ENCODE peak calls at places on chromosomes 12 and 14, in nine cellular contexts. E is body of pancreas, B is A549, T is transverse colon, N is suprapubic skin, M is ovary, W is right lobe of liver, P is lower leg skin, Q is NB4. K is an unnamed sample.

GRCh38 chr14:55092326-55092725 is 36.7 kb upstream of the LGALS3 start:
- DNase-seq in W (no peak), N (no peak), T (no peak), E (no peak), B (no peak), Q (no peak), P (no peak), M (no peak), K (no peak)

GRCh38 chr12:54689034-54689372 is 40.8 kb upstream of the DCD start:
- DNase-seq in P (no peak), N (no peak), E (no peak), Q (no peak), M (no peak), B (no peak), T (no peak), W (no peak), K (no peak)

GRCh38 chr14:41899416-41899815 is 292.7 kb downstream of the LRFN5 start:
- DNase-seq in M (no peak), B (no peak), E (no peak), W (no peak), P (no peak), N (no peak), T (no peak), Q (no peak), K (no peak)

GRCh38 chr14:55133416-55133815 is 4.4 kb downstream of the LGALS3 start:
- DNase-seq in T (no peak), E (no peak), M (no peak), W (no peak), B (no peak), N (no peak), Q (peak), P (peak), K (no peak)

GRCh38 chr14:99735189-99736135 is 51.4 kb downstream of the CYP46A1 start:
- DNase-seq in T (peak), P (no peak), W (peak), M (peak), E (peak), N (peak), Q (no peak), B (no peak), K (no peak)

GRCh38 chr12:108457734-108458361 is 57.2 kb upstream of the FICD start:
- DNase-seq in P (no peak), Q (no peak), T (no peak), E (no peak), W (no peak), B (no peak), N (no peak), M (no peak), K (no peak)

GRCh38 chr14:19823765-19824164 is 20.2 kb downstream of the OR4N2 start:
- DNase-seq in Q (no peak), M (no peak), E (no peak), B (no peak), W (no peak), P (no peak), T (no peak), N (no peak), K (no peak)

GRCh38 chr14:58738189-58738836 is 100.6 kb downstream of the DACT1 start:
- DNase-seq in E (no peak), M (no peak), N (no peak), P (no peak), Q (no peak), W (no peak), B (no peak), T (no peak), K (no peak)

DNA sequence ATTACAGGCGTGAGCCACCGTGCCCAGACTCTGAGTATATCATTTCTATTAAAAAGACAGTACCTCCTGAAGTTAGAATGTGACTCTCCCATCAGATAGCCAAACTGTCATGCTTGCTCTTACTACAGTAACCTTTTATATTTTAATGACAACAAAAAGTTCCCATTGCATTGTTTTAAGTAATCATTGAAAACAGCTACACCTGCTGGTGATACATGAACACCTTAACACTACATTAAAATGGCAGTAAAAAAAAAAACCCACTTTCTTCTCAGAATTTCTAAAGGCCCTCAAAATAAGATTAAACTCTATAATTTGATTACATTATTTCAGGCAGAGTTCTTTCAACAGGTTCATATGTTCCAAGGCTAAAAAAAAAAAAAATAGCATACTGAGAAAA is 76.7 kb downstream of the SH2B3 start:
- DNase-seq in Q (peak), W (no peak), B (no peak), M (no peak), N (no peak), T (no peak), P (no peak), E (no peak), K (no peak)
- TF ChIP-seq CTCF in Q (peak), W (peak), B (peak), M (no peak), N (no peak), T (no peak), P (no peak), E (peak), K (peak)

DNA sequence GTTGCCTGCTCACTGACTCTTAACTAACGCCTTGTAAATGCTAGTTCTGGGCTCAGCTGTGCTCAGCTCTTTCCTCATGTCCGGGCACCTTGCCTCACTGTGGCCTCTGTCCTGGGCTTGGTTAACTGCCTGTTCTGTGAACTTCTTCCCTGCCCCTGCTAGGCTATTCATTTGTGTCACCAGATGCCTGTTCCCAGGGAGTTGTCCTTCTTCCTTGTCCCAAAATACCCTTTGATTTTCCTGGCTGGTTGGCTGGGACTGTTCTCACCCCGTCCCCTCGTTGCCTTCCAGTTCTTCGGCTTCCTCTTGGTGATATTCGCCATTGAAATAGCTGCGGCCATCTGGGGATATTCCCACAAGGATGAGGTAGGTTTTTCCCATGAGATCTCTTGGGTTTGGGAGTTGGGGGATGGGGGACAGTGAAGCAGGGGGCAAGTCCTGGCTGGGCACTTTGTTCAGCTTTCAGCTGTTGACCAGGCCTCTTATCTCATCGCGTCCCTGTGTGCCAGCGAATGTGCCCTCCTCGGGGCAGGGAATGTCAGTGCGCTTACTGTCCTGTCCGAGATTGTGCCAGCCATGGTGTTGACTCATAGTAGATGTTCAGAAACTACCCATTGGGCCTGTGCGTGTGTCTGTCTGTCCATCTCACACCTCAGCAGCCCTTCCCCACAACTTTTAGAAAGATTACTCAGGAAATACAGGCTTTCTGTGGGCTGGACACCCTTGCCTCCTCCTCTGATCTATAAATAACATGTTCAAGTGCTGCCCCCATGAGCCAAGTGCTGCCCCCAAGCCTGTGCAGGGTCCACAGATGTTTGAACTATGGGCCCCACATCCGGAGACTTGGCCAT is 33.1 kb downstream of the CD9 start:
- DNase-seq in P (no peak), M (no peak), E (peak), N (no peak), T (peak), Q (peak), W (no peak), B (no peak), K (peak)
- TF ChIP-seq POLR2A in P (no peak), M (no peak), E (peak), N (no peak), T (peak), Q (no peak), W (no peak), B (no peak), K (no peak)

GRCh38 chr14:68970736-68971135 is 8.4 kb downstream of the ACTN1 start:
- DNase-seq in M (no peak), E (no peak), W (no peak), T (no peak), B (no peak), N (no peak), Q (no peak), P (no peak), K (no peak)
- TF ChIP-seq CTCF in M (no peak), E (no peak), W (no peak), T (no peak), B (no peak), N (no peak), Q (no peak), P (no peak), K (no peak)

GRCh38 chr14:24114536-24115450 is at the start of the genes DCAF11 and NRL:
- DNase-seq in W (peak), Q (peak), P (peak), M (peak), B (peak), T (peak), N (peak), E (peak), K (peak)

GRCh38 chr14:24116111-24116809 is 1.5 kb upstream of the NRL start:
- DNase-seq in M (no peak), T (no peak), N (no peak), B (no peak), P (no peak), Q (no peak), W (no peak), E (no peak), K (no peak)

GRCh38 chr14:24113379-24113800 is 1.2 kb upstream of the DCAF11 start:
- DNase-seq in E (no peak), P (no peak), Q (no peak), N (no peak), T (no peak), B (no peak), W (no peak), M (no peak), K (no peak)

GRCh38 chr14:24115451-24116110 is 832 bp upstream of the NRL start:
- DNase-seq in Q (no peak), E (no peak), M (no peak), W (no peak), P (no peak), B (no peak), T (no peak), N (no peak), K (no peak)

GRCh38 chr14:24113801-24114535 is 609 bp upstream of the DCAF11 start:
- DNase-seq in E (peak), T (peak), P (peak), M (peak), B (peak), W (peak), N (peak), Q (peak), K (peak)
- TF ChIP-seq POLR2A in E (peak), T (peak), P (no peak), M (peak), B (peak), W (peak), N (no peak), Q (peak), K (no peak)

GRCh38 chr12:98592825-98593322 is 612 bp upstream of the SLC25A3 start:
- DNase-seq in W (no peak), Q (peak), M (no peak), E (no peak), N (no peak), P (no peak), B (no peak), T (no peak), K (no peak)

GRCh38 chr12:98587084-98587483 is 6.4 kb upstream of the SLC25A3 start:
- DNase-seq in M (no peak), W (no peak), P (no peak), B (no peak), N (no peak), E (no peak), T (no peak), Q (no peak), K (no peak)

GRCh38 chr12:98594050-98594853 is 766 bp downstream of the SLC25A3 start:
- DNase-seq in N (peak), E (peak), M (no peak), B (no peak), W (peak), T (peak), Q (peak), P (peak), K (peak)

GRCh38 chr12:98593351-98594049 is at the start of gene SLC25A3:
- DNase-seq in N (peak), Q (peak), W (peak), T (peak), M (peak), E (peak), B (peak), P (peak), K (peak)

GRCh38 chr12:98591209-98591608 is 2.3 kb upstream of the SLC25A3 start:
- DNase-seq in P (no peak), B (no peak), N (no peak), T (no peak), M (no peak), W (no peak), Q (peak), E (no peak), K (no peak)
- TF ChIP-seq CTCF in P (no peak), B (no peak), N (no peak), T (no peak), M (no peak), W (no peak), Q (peak), E (no peak), K (no peak)

GRCh38 chr14:103332143-103332919 is 1.7 kb upstream of the EIF5 start:
- DNase-seq in M (no peak), W (no peak), P (no peak), Q (peak), E (no peak), T (no peak), N (no peak), B (no peak), K (no peak)
- TF ChIP-seq POLR2A in M (no peak), W (peak), P (no peak), Q (no peak), E (no peak), T (no peak), N (no peak), B (no peak), K (no peak)

GRCh38 chr12:127351481-127352010 is 915.4 kb upstream of the TMEM132C start:
- DNase-seq in B (no peak), E (no peak), Q (no peak), W (no peak), N (no peak), P (no peak), M (no peak), T (no peak), K (no peak)

GRCh38 chr12:127360580-127360979 is 906.4 kb upstream of the TMEM132C start:
- DNase-seq in M (no peak), P (no peak), E (no peak), B (no peak), T (no peak), Q (no peak), W (no peak), N (no peak), K (no peak)

DNA sequence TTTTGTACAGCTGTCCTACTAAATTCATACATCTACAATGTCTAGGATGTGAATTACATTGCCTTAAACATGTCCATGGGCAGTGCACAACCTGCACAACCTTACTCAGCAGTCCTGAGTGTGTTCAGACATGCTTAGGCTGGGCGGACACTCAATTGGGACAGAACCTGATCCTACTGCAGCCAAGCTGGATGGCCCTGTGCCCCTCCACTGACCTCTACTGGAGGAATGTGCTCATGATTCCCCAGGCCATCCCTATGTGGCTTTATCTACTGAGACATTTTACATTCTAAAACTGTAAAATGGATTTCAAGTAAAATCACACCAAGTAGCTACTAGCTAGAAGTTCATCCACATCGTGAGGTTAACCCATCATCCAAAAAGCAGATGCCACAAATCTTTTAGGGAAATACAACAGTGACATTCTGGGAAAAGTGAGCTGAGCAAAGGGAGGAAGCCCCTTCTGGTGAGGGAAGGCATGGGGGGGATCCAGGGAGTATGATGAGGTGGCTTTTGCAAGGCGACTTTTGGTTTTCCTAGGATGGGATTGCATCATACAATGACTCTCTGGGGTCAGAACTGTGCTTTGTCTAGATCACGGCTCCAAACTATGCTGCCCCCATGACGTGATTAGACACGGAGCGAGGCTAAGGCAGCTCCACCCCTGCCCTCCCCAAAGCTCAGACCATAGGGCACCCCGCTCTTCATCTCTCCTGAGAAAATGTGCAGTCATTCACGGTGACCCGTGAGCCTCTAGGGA is 911.7 kb upstream of the TMEM132C start:
- DNase-seq in P (no peak), W (no peak), N (no peak), Q (peak), E (no peak), B (peak), T (no peak), M (no peak), K (no peak)
- TF ChIP-seq CTCF in P (no peak), W (peak), N (no peak), Q (peak), E (peak), B (peak), T (no peak), M (no peak), K (peak)

DNA sequence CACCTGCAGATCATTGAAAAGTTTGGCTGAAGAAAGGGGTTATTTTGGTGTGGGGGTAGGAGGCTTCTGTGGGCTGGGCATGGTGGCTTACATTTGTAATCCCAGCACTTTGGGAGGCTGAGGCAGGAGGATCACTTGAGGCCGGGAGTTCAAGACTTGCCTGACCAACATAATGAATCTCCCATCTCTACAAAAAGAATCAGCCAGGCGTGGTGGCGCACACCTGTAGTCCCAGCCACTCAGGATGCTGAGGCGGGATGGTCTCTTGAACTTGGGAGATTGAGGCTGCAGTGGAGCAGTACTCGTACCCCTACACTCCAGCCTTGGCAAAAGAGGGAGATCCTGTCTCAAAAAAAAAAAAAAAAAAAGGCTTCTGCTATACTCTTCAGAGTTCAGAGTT is 7.0 kb downstream of the DDIT3 start:
- DNase-seq in M (no peak), B (no peak), W (no peak), P (no peak), T (no peak), N (no peak), E (no peak), Q (no peak), K (no peak)
- TF ChIP-seq POLR2A in M (no peak), B (no peak), W (no peak), P (no peak), T (no peak), N (no peak), E (no peak), Q (no peak), K (no peak)